ENCODE peak calls at places on chromosomes 3 and 15, in ten cellular contexts. One of them, this sample, is unnamed.

GRCh38 chr3:197613187-197613586 is 57.4 kb upstream of the BDH1 start:
- DNase-seq in fibroblast of lung: no peak
- DNase-seq in NB4: no peak
- DNase-seq in astrocyte of the spinal cord: no peak
- DNase-seq in AG04450: no peak
- DNase-seq in HCT116: no peak
- DNase-seq in dorsolateral prefrontal cortex: no peak
- DNase-seq in glutamatergic neuron: no peak
- DNase-seq in IMR-90: no peak
- DNase-seq in WTC11: no peak
- DNase-seq in this sample: no peak

GRCh38 chr15:44812029-44812517 is 75.7 kb downstream of the TRIM69 start:
- DNase-seq in fibroblast of lung: no peak
- DNase-seq in NB4: no peak
- DNase-seq in astrocyte of the spinal cord: no peak
- DNase-seq in AG04450: no peak
- DNase-seq in HCT116: no peak
- DNase-seq in dorsolateral prefrontal cortex: no peak
- DNase-seq in glutamatergic neuron: no peak
- DNase-seq in IMR-90: no peak
- DNase-seq in WTC11: no peak
- DNase-seq in this sample: no peak

GRCh38 chr3:43691120-43692002 is 623 bp downstream of the ABHD5 start:
- DNase-seq in fibroblast of lung: peak; percentile 40
- DNase-seq in NB4: peak; percentile 56
- DNase-seq in astrocyte of the spinal cord: peak; percentile 29
- DNase-seq in AG04450: no peak
- DNase-seq in HCT116: peak; percentile 68
- DNase-seq in dorsolateral prefrontal cortex: peak; percentile 52
- DNase-seq in glutamatergic neuron: peak; percentile 75
- DNase-seq in IMR-90: peak; percentile 22
- DNase-seq in WTC11: peak; percentile 81
- DNase-seq in this sample: no peak

GRCh38 chr3:186790261-186790981 is 7.0 kb downstream of the EIF4A2 start:
- DNase-seq in fibroblast of lung: peak; percentile 67
- DNase-seq in NB4: peak; percentile 64
- DNase-seq in astrocyte of the spinal cord: peak; percentile 53
- DNase-seq in AG04450: no peak
- DNase-seq in HCT116: no peak
- DNase-seq in dorsolateral prefrontal cortex: no peak
- DNase-seq in glutamatergic neuron: no peak
- DNase-seq in IMR-90: peak; percentile 61
- DNase-seq in WTC11: no peak
- DNase-seq in this sample: no peak

GRCh38 chr15:38879909-38880471 is 315.4 kb upstream of the RASGRP1 start:
- DNase-seq in fibroblast of lung: peak; percentile 75
- DNase-seq in NB4: no peak
- DNase-seq in astrocyte of the spinal cord: peak; percentile 47
- DNase-seq in AG04450: no peak
- DNase-seq in HCT116: no peak
- DNase-seq in dorsolateral prefrontal cortex: no peak
- DNase-seq in glutamatergic neuron: no peak
- DNase-seq in IMR-90: peak; percentile 55
- DNase-seq in WTC11: no peak
- DNase-seq in this sample: no peak

GRCh38 chr3:175413926-175414325 is 554.8 kb downstream of the NAALADL2 start:
- DNase-seq in fibroblast of lung: no peak
- DNase-seq in NB4: no peak
- DNase-seq in astrocyte of the spinal cord: peak; percentile 30
- DNase-seq in AG04450: no peak
- DNase-seq in HCT116: no peak
- DNase-seq in dorsolateral prefrontal cortex: no peak
- DNase-seq in glutamatergic neuron: no peak
- DNase-seq in IMR-90: no peak
- DNase-seq in WTC11: no peak
- DNase-seq in this sample: no peak

GRCh38 chr3:170357176-170357919 is at the start of gene SKIL:
- DNase-seq in fibroblast of lung: peak; percentile 96
- DNase-seq in NB4: peak; percentile 91
- DNase-seq in astrocyte of the spinal cord: peak; percentile 94
- DNase-seq in AG04450: peak; percentile 89
- DNase-seq in HCT116: peak; percentile 81
- DNase-seq in dorsolateral prefrontal cortex: peak; percentile 97
- DNase-seq in glutamatergic neuron: peak; percentile 97
- DNase-seq in IMR-90: peak; percentile 96
- DNase-seq in WTC11: peak; percentile 96
- DNase-seq in this sample: peak; percentile 92

GRCh38 chr3:107775958-107776357 is 253.2 kb downstream of the BBX start:
- DNase-seq in fibroblast of lung: no peak
- DNase-seq in NB4: no peak
- DNase-seq in astrocyte of the spinal cord: no peak
- DNase-seq in AG04450: no peak
- DNase-seq in HCT116: no peak
- DNase-seq in dorsolateral prefrontal cortex: no peak
- DNase-seq in glutamatergic neuron: peak; percentile 24
- DNase-seq in IMR-90: no peak
- DNase-seq in WTC11: no peak
- DNase-seq in this sample: no peak

GRCh38 chr15:41695750-41696436 is 35.7 kb downstream of the MGA start:
- DNase-seq in fibroblast of lung: peak; percentile 71
- DNase-seq in NB4: peak; percentile 92
- DNase-seq in astrocyte of the spinal cord: peak; percentile 42
- DNase-seq in AG04450: peak; percentile 16
- DNase-seq in HCT116: peak; percentile 24
- DNase-seq in dorsolateral prefrontal cortex: no peak
- DNase-seq in glutamatergic neuron: no peak
- DNase-seq in IMR-90: peak; percentile 73
- DNase-seq in WTC11: no peak
- DNase-seq in this sample: no peak

GRCh38 chr3:76438971-76439370 is 600.9 kb upstream of the ROBO2 start:
- DNase-seq in fibroblast of lung: peak; percentile 60
- DNase-seq in NB4: no peak
- DNase-seq in astrocyte of the spinal cord: peak; percentile 24
- DNase-seq in AG04450: no peak
- DNase-seq in HCT116: no peak
- DNase-seq in dorsolateral prefrontal cortex: no peak
- DNase-seq in glutamatergic neuron: no peak
- DNase-seq in IMR-90: peak; percentile 77
- DNase-seq in WTC11: no peak
- DNase-seq in this sample: no peak

GRCh38 chr3:138051946-138052802 is 42.2 kb downstream of the CLDN18 start:
- DNase-seq in fibroblast of lung: peak; percentile 60
- DNase-seq in NB4: peak; percentile 65
- DNase-seq in astrocyte of the spinal cord: peak; percentile 58
- DNase-seq in AG04450: peak; percentile 15
- DNase-seq in HCT116: peak; percentile 12
- DNase-seq in dorsolateral prefrontal cortex: peak; percentile 47
- DNase-seq in glutamatergic neuron: peak; percentile 64
- DNase-seq in IMR-90: peak; percentile 62
- DNase-seq in WTC11: peak; percentile 59
- DNase-seq in this sample: peak; percentile 11

GRCh38 chr3:141373768-141374526 is 5.6 kb downstream of the ZBTB38 start:
- DNase-seq in fibroblast of lung: no peak
- DNase-seq in NB4: no peak
- DNase-seq in astrocyte of the spinal cord: peak; percentile 32
- DNase-seq in AG04450: no peak
- DNase-seq in HCT116: no peak
- DNase-seq in dorsolateral prefrontal cortex: no peak
- DNase-seq in glutamatergic neuron: no peak
- DNase-seq in IMR-90: peak; percentile 52
- DNase-seq in WTC11: no peak
- DNase-seq in this sample: no peak

GRCh38 chr3:48656061-48656840 is 6.4 kb downstream of the CELSR3 start:
- DNase-seq in fibroblast of lung: peak; percentile 70
- DNase-seq in NB4: peak; percentile 78
- DNase-seq in astrocyte of the spinal cord: peak; percentile 52
- DNase-seq in AG04450: no peak
- DNase-seq in HCT116: peak; percentile 21
- DNase-seq in dorsolateral prefrontal cortex: peak; percentile 52
- DNase-seq in glutamatergic neuron: peak; percentile 88
- DNase-seq in IMR-90: peak; percentile 62
- DNase-seq in WTC11: peak; percentile 91
- DNase-seq in this sample: no peak

GRCh38 chr15:67832031-67832551 is 6.8 kb downstream of the SKOR1 start:
- DNase-seq in fibroblast of lung: peak; percentile 41
- DNase-seq in NB4: peak; percentile 59
- DNase-seq in astrocyte of the spinal cord: no peak
- DNase-seq in AG04450: no peak
- DNase-seq in HCT116: no peak
- DNase-seq in dorsolateral prefrontal cortex: no peak
- DNase-seq in glutamatergic neuron: no peak
- DNase-seq in IMR-90: peak; percentile 29
- DNase-seq in WTC11: peak; percentile 46
- DNase-seq in this sample: no peak
- TF ChIP-seq CTCF in fibroblast of lung: peak; percentile 33
- TF ChIP-seq CTCF in NB4: peak; percentile 41
- TF ChIP-seq CTCF in astrocyte of the spinal cord: peak; percentile 51
- TF ChIP-seq CTCF in AG04450: peak; percentile 55
- TF ChIP-seq CTCF in HCT116: no peak
- TF ChIP-seq CTCF in dorsolateral prefrontal cortex: peak; percentile 6
- TF ChIP-seq CTCF in glutamatergic neuron: no peak
- TF ChIP-seq CTCF in IMR-90: peak; percentile 35
- TF ChIP-seq CTCF in WTC11: no peak
- TF ChIP-seq CTCF in this sample: peak; percentile 30

GRCh38 chr3:189718215-189718614 is 87.0 kb downstream of the TP63 start:
- DNase-seq in fibroblast of lung: no peak
- DNase-seq in NB4: peak; percentile 0
- DNase-seq in astrocyte of the spinal cord: no peak
- DNase-seq in AG04450: no peak
- DNase-seq in HCT116: no peak
- DNase-seq in dorsolateral prefrontal cortex: no peak
- DNase-seq in glutamatergic neuron: no peak
- DNase-seq in IMR-90: no peak
- DNase-seq in WTC11: no peak
- DNase-seq in this sample: no peak
- TF ChIP-seq CTCF in fibroblast of lung: no peak
- TF ChIP-seq CTCF in NB4: no peak
- TF ChIP-seq CTCF in astrocyte of the spinal cord: no peak
- TF ChIP-seq CTCF in AG04450: no peak
- TF ChIP-seq CTCF in HCT116: no peak
- TF ChIP-seq CTCF in dorsolateral prefrontal cortex: no peak
- TF ChIP-seq CTCF in glutamatergic neuron: no peak
- TF ChIP-seq CTCF in IMR-90: no peak
- TF ChIP-seq CTCF in WTC11: no peak
- TF ChIP-seq CTCF in this sample: no peak

GRCh38 chr15:70584838-70585706 is 178.3 kb downstream of the UACA start:
- DNase-seq in fibroblast of lung: peak; percentile 32
- DNase-seq in NB4: peak; percentile 84
- DNase-seq in astrocyte of the spinal cord: peak; percentile 51
- DNase-seq in AG04450: no peak
- DNase-seq in HCT116: peak; percentile 38
- DNase-seq in dorsolateral prefrontal cortex: no peak
- DNase-seq in glutamatergic neuron: peak; percentile 84
- DNase-seq in IMR-90: peak; percentile 24
- DNase-seq in WTC11: peak; percentile 84
- DNase-seq in this sample: no peak
- TF ChIP-seq CTCF in fibroblast of lung: peak; percentile 45
- TF ChIP-seq CTCF in NB4: peak; percentile 51
- TF ChIP-seq CTCF in astrocyte of the spinal cord: peak; percentile 54
- TF ChIP-seq CTCF in AG04450: peak; percentile 58
- TF ChIP-seq CTCF in HCT116: peak; percentile 30
- TF ChIP-seq CTCF in dorsolateral prefrontal cortex: peak; percentile 18
- TF ChIP-seq CTCF in glutamatergic neuron: peak; percentile 81
- TF ChIP-seq CTCF in IMR-90: peak; percentile 47
- TF ChIP-seq CTCF in WTC11: peak; percentile 65
- TF ChIP-seq CTCF in this sample: peak; percentile 21

GRCh38 chr15:98077186-98077585 is 116.7 kb downstream of the ARRDC4 start:
- DNase-seq in fibroblast of lung: no peak
- DNase-seq in NB4: no peak
- DNase-seq in astrocyte of the spinal cord: no peak
- DNase-seq in AG04450: no peak
- DNase-seq in HCT116: no peak
- DNase-seq in dorsolateral prefrontal cortex: no peak
- DNase-seq in glutamatergic neuron: no peak
- DNase-seq in IMR-90: no peak
- DNase-seq in WTC11: no peak
- DNase-seq in this sample: no peak
- TF ChIP-seq CTCF in fibroblast of lung: no peak
- TF ChIP-seq CTCF in NB4: no peak
- TF ChIP-seq CTCF in astrocyte of the spinal cord: no peak
- TF ChIP-seq CTCF in AG04450: no peak
- TF ChIP-seq CTCF in HCT116: no peak
- TF ChIP-seq CTCF in dorsolateral prefrontal cortex: no peak
- TF ChIP-seq CTCF in glutamatergic neuron: no peak
- TF ChIP-seq CTCF in IMR-90: no peak
- TF ChIP-seq CTCF in WTC11: no peak
- TF ChIP-seq CTCF in this sample: no peak

GRCh38 chr3:16060358-16060852 is 114.1 kb upstream of the GALNT15 start:
- DNase-seq in fibroblast of lung: peak; percentile 100
- DNase-seq in NB4: no peak
- DNase-seq in astrocyte of the spinal cord: peak; percentile 99
- DNase-seq in AG04450: peak; percentile 99
- DNase-seq in HCT116: peak; percentile 96
- DNase-seq in dorsolateral prefrontal cortex: no peak
- DNase-seq in glutamatergic neuron: no peak
- DNase-seq in IMR-90: peak; percentile 100
- DNase-seq in WTC11: no peak
- DNase-seq in this sample: peak; percentile 94

GRCh38 chr3:16059700-16060357 is 114.7 kb upstream of the GALNT15 start:
- DNase-seq in fibroblast of lung: no peak
- DNase-seq in NB4: no peak
- DNase-seq in astrocyte of the spinal cord: no peak
- DNase-seq in AG04450: no peak
- DNase-seq in HCT116: peak; percentile 19
- DNase-seq in dorsolateral prefrontal cortex: no peak
- DNase-seq in glutamatergic neuron: no peak
- DNase-seq in IMR-90: no peak
- DNase-seq in WTC11: no peak
- DNase-seq in this sample: no peak

GRCh38 chr3:16061491-16061890 is 113.0 kb upstream of the GALNT15 start:
- DNase-seq in fibroblast of lung: no peak
- DNase-seq in NB4: no peak
- DNase-seq in astrocyte of the spinal cord: no peak
- DNase-seq in AG04450: no peak
- DNase-seq in HCT116: no peak
- DNase-seq in dorsolateral prefrontal cortex: no peak
- DNase-seq in glutamatergic neuron: no peak
- DNase-seq in IMR-90: peak; percentile 30
- DNase-seq in WTC11: no peak
- DNase-seq in this sample: no peak

GRCh38 chr3:16059081-16059537 is 115.4 kb upstream of the GALNT15 start:
- DNase-seq in fibroblast of lung: no peak
- DNase-seq in NB4: no peak
- DNase-seq in astrocyte of the spinal cord: peak; percentile 45
- DNase-seq in AG04450: no peak
- DNase-seq in HCT116: no peak
- DNase-seq in dorsolateral prefrontal cortex: no peak
- DNase-seq in glutamatergic neuron: no peak
- DNase-seq in IMR-90: peak; percentile 39
- DNase-seq in WTC11: no peak
- DNase-seq in this sample: no peak

DNA sequence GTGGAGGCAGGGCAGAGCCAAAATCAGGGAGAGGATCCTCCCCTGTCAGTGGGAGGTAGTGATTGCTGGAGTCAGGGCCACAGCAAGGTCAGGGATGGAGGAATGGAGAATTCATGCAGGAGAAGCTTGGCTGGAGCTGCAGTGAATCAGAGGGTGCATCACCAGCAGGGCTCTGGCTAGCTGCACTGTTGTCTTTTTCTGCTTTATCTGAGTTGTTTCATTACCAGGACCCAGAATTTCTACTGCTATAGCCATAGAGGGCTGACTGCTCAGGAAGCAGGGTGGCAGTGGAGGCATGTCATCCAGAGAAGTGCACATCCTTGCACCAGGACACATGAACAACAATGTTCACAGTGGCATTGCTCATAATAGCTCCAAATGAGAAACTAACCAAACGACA is 113.5 kb upstream of the GALNT15 start:
- DNase-seq in fibroblast of lung: peak; percentile 88
- DNase-seq in NB4: no peak
- DNase-seq in astrocyte of the spinal cord: peak; percentile 93
- DNase-seq in AG04450: peak; percentile 84
- DNase-seq in HCT116: no peak
- DNase-seq in dorsolateral prefrontal cortex: no peak
- DNase-seq in glutamatergic neuron: no peak
- DNase-seq in IMR-90: peak; percentile 95
- DNase-seq in WTC11: no peak
- DNase-seq in this sample: peak; percentile 61
- TF ChIP-seq CTCF in fibroblast of lung: peak; percentile 4
- TF ChIP-seq CTCF in NB4: no peak
- TF ChIP-seq CTCF in astrocyte of the spinal cord: no peak
- TF ChIP-seq CTCF in AG04450: no peak
- TF ChIP-seq CTCF in HCT116: no peak
- TF ChIP-seq CTCF in dorsolateral prefrontal cortex: peak; percentile 5
- TF ChIP-seq CTCF in glutamatergic neuron: no peak
- TF ChIP-seq CTCF in IMR-90: peak; percentile 4
- TF ChIP-seq CTCF in WTC11: no peak
- TF ChIP-seq CTCF in this sample: no peak

This sample was measured in AG09319.